ENCODE peak calls at places on chromosomes 11 and 22, in eight cellular contexts. V, G, K, J, B, L, S and R are unnamed samples.
A peak's percentile ranks its signal among the peaks of the same experiment; 100 is the strongest.

GRCh38 chr11:44973634-44974401 is 23.1 kb upstream of the TP53I11 start:
- DNase-seq in S (no peak), G (no peak), K (no peak), J (no peak), V (no peak), L (no peak), B (no peak), R (no peak)

GRCh38 chr22:29470159-29470855 is 9.7 kb upstream of the NEFH start:
- DNase-seq in G (peak; percentile 20), K (peak; percentile 41), J (peak; percentile 76), B (peak; percentile 68), L (peak; percentile 82), V (peak; percentile 26), S (no peak), R (peak; percentile 73)

GRCh38 chr11:34302046-34302921 is 55.5 kb downstream of the ABTB2 start:
- DNase-seq in S (peak; percentile 98), G (peak; percentile 100), L (no peak), K (no peak), J (no peak), V (no peak), B (no peak), R (no peak)

GRCh38 chr22:46696225-46696518 is 41.9 kb downstream of the CERK start:
- DNase-seq in V (no peak), L (no peak), B (no peak), J (no peak), S (no peak), G (no peak), K (no peak), R (no peak)

GRCh38 chr11:2783536-2784082 is 83.8 kb upstream of the KCNQ1OT1 start:
- DNase-seq in K (no peak), S (no peak), J (no peak), G (peak; percentile 60), L (no peak), B (no peak), V (no peak), R (no peak)

GRCh38 chr11:61650781-61651571 is 29.2 kb upstream of the DAGLA start:
- DNase-seq in L (peak; percentile 63), B (peak; percentile 51), G (no peak), V (no peak), S (no peak), K (peak; percentile 80), J (no peak), R (no peak)

GRCh38 chr11:114192841-114193389 is 103.3 kb upstream of the NNMT start:
- DNase-seq in G (no peak), B (no peak), K (no peak), V (no peak), J (no peak), L (no peak), S (no peak), R (no peak)

GRCh38 chr11:129163714-129164164 is 28.4 kb downstream of the ARHGAP32 start:
- DNase-seq in J (no peak), V (no peak), L (no peak), B (no peak), G (peak; percentile 59), K (no peak), S (no peak), R (no peak)

GRCh38 chr11:78733031-78733430 is 158.4 kb upstream of the NARS2 start:
- DNase-seq in G (no peak), V (no peak), B (no peak), J (no peak), L (no peak), K (no peak), S (no peak), R (peak; percentile 75)

GRCh38 chr11:109034341-109034696 is 369.4 kb downstream of the DDX10 start:
- DNase-seq in J (no peak), G (peak; percentile 92), K (no peak), B (no peak), L (no peak), V (no peak), S (no peak), R (no peak)

GRCh38 chr11:119189393-119189792 is 4.1 kb downstream of the NHERF4 start:
- DNase-seq in G (no peak), K (no peak), B (no peak), J (no peak), L (no peak), V (no peak), S (no peak), R (no peak)

DNA sequence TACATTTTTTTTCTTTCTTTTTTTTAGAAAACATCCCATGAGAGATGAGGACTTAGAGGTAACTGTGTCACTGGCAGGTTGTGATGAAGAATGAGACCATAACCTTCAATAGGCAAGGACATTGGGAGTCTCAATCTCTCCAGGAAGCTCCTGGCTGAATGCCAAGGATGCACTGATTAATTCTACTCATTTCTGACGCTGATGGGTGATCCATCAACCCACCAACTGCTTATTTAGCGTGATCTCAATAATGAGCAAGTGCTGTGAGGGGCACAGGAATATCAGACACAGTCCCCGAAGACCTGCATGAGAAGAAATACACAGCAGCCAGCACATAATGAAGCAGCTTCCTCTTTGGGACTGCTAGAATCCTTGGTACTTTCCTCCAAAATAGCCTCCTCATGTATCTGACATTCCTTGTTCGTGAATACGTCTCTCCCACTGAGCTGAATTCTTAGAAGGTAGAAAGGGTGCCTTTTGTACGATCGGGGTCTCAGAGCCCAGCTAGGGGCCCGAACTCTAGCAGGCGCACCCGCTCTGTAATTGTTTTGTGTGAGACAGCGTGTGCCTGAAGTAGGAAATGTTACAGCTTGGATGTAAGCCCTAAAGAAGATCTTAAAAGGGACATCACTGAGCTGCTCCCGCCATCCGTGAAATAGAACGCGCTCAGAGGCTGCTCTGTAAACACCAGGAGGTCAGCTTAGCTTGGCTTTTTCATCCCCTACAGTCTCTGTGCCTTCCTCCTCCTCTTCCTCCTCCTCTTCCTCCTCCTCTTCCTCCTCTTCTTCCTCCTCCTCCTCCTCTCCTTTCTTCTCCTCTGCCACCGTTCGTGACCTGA is 7.2 kb downstream of the CLMP start:
- DNase-seq in G (peak; percentile 71), V (no peak), S (no peak), B (no peak), K (no peak), L (no peak), J (no peak), R (no peak)
- H3K4me1 ChIP-seq in G (peaks cover 39% of the 10 kb centered on the region), V (peaks cover 8% of the 10 kb centered on the region), S (peaks cover 71% of the 10 kb centered on the region), B (no peaks in the 10 kb centered on the region), K (no peaks in the 10 kb centered on the region), L (no peaks in the 10 kb centered on the region), J (no peaks in the 10 kb centered on the region), R (peaks cover 14% of the 10 kb centered on the region)

GRCh38 chr11:10651579-10652361 is 41.8 kb downstream of the IRAG1 start:
- DNase-seq in V (no peak), K (no peak), G (peak; percentile 41), J (no peak), S (no peak), B (no peak), L (no peak), R (no peak)
- H3K4me1 ChIP-seq in V (no peaks in the 10 kb centered on the region), K (no peaks in the 10 kb centered on the region), G (peaks cover 26% of the 10 kb centered on the region), J (no peaks in the 10 kb centered on the region), S (peaks cover 29% of the 10 kb centered on the region), B (no peaks in the 10 kb centered on the region), L (peaks cover 19% of the 10 kb centered on the region), R (peaks cover 50% of the 10 kb centered on the region)

DNA sequence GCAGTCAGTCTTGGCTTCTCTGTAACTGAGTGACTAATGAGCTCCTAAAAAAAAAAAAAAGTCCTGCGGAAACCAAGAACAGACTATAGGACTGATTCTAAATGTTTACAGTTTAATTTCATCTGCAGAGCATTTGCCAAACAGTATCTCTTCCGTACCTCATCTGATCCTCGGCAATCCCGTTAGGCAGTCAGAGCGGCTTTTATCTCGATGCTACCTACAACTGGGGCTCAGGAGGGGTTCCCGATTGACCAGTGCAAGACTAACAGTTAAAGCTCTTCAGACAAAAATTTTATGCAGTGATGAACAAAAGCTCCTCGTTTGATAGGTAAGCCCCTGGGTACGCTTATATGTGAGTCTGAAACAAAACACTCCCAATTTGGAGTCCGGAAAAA is 628 bp downstream of the KIF18A start:
- DNase-seq in S (no peak), J (no peak), L (no peak), K (no peak), V (peak; percentile 12), B (no peak), G (no peak), R (no peak)
- H3K4me1 ChIP-seq in S (peaks cover 48% of the 10 kb centered on the region), J (peaks cover 7% of the 10 kb centered on the region), L (peaks cover 26% of the 10 kb centered on the region), K (peaks cover 19% of the 10 kb centered on the region), V (peaks cover 63% of the 10 kb centered on the region), B (no peaks in the 10 kb centered on the region), G (no peaks in the 10 kb centered on the region), R (peaks cover 22% of the 10 kb centered on the region)

DNA sequence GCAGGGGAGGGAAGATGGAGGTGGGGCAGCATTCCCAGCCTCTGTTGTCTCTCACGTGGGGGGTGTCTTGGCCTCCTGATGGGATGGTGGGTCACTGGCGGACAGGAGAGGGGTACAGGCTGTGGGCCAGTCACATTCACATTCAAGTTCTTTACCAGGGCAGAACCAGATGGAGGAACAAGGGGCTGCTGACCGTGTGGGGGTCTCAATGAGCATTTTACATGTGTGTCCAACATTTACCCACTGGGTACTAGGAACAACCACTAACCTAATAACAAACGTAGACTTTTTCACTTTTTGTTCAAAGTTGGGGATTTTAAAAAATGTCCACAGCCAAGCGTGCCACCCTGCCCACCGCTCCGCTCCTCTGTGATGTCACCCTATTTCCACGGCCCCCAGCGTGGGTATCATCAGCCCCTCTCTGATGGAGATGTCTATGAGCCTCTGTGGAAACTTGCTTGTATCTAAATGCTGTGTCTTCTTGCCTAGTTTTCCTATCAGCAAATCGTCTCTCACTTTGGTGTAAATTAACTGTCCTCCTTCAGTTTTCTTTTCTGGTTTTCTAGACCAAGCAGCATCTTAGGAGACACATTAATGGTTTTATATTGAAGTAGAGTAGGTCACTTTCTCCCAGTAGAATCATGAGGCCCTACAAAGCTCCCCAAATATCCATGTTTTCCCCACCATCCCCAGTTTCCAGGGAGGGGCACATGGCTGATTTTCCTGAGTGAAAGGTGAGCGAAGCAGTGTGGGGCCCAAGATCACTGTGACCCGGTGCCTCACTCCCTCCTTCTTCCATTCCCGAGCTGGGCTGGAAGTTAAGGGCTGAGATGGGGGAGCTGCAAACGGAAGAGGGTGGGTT is 936.7 kb downstream of the BRD1 start:
- DNase-seq in V (no peak), L (no peak), G (no peak), S (no peak), J (no peak), K (no peak), B (peak; percentile 5), R (no peak)
- H3K4me1 ChIP-seq in V (no peaks in the 10 kb centered on the region), L (no peaks in the 10 kb centered on the region), G (no peaks in the 10 kb centered on the region), S (no peaks in the 10 kb centered on the region), J (no peaks in the 10 kb centered on the region), K (no peaks in the 10 kb centered on the region), B (no peaks in the 10 kb centered on the region), R (no peaks in the 10 kb centered on the region)